ENCODE peak calls at places on chromosomes 12 and 14, in seven cellular contexts. U is HCT116, E is breast epithelium, O is cardiac muscle cell, X is ovary, I is neural progenitor cell, K is astrocyte. V is an unnamed sample.

GRCh38 chr14:69989622-69990021 is 110.4 kb downstream of the SMOC1 start:
- DNase-seq in U (no peak), E (no peak), X (no peak), I (no peak), O (no peak), K (no peak), V (no peak)

GRCh38 chr14:68719634-68720384 is 73.1 kb downstream of the ZFP36L1 start:
- DNase-seq in U (no peak), X (no peak), E (no peak), O (no peak), I (no peak), K (no peak), V (no peak)

GRCh38 chr12:104223599-104224168 is 8.1 kb downstream of the TXNRD1 start:
- DNase-seq in X (no peak), K (no peak), O (no peak), U (no peak), I (no peak), E (no peak), V (no peak)

GRCh38 chr14:30681752-30682355 is 59.7 kb downstream of the SCFD1 start:
- DNase-seq in U (peak; percentile 27), O (peak; percentile 5), X (no peak), I (no peak), E (no peak), K (no peak), V (no peak)

GRCh38 chr12:89576572-89577220 is 50.8 kb upstream of the POC1B start:
- DNase-seq in E (no peak), K (no peak), O (no peak), U (no peak), I (no peak), X (no peak), V (no peak)

GRCh38 chr12:113748707-113749432 is 217.3 kb downstream of the RBM19 start:
- DNase-seq in K (no peak), U (no peak), E (no peak), I (no peak), O (no peak), X (no peak), V (no peak)

GRCh38 chr12:131872154-131873046 is 22.0 kb upstream of the ULK1 start:
- DNase-seq in E (peak; percentile 76), K (peak; percentile 60), O (no peak), X (peak; percentile 23), I (no peak), U (peak; percentile 77), V (no peak)

GRCh38 chr12:65535951-65536350 is 257.5 kb downstream of the MSRB3 start:
- DNase-seq in U (no peak), O (no peak), K (no peak), E (no peak), X (no peak), I (no peak), V (no peak)

GRCh38 chr12:8089718-8090117 is 7.6 kb downstream of the NECAP1 start:
- DNase-seq in E (no peak), U (no peak), I (no peak), O (no peak), X (no peak), K (no peak), V (no peak)

GRCh38 chr12:92029902-92030586 is 115.6 kb downstream of the BTG1 start:
- DNase-seq in X (no peak), E (no peak), I (no peak), U (no peak), O (no peak), K (no peak), V (no peak)

GRCh38 chr12:102120886-102121285 is 903 bp downstream of the PARPBP start:
- DNase-seq in K (peak; percentile 16), E (no peak), U (peak; percentile 3), O (no peak), X (no peak), I (peak; percentile 29), V (no peak)

GRCh38 chr12:6833189-6833890 is 5.1 kb downstream of the P3H3 start:
- DNase-seq in O (no peak), X (no peak), E (no peak), U (no peak), K (no peak), I (no peak), V (no peak)

GRCh38 chr14:93183596-93184317 is 940 bp downstream of the MOAP1 start:
- DNase-seq in U (no peak), X (no peak), I (no peak), O (no peak), E (no peak), K (no peak), V (no peak)

GRCh38 chr12:56007892-56008471 is 10.9 kb downstream of the SUOX start:
- DNase-seq in O (no peak), U (no peak), X (no peak), I (no peak), E (no peak), K (no peak), V (no peak)

GRCh38 chr12:11656550-11656949 is 7.1 kb downstream of the ETV6 start:
- DNase-seq in E (peak; percentile 77), X (no peak), I (no peak), K (no peak), O (no peak), U (no peak), V (no peak)

GRCh38 chr12:51547606-51548005 is 43.4 kb upstream of the SCN8A start:
- DNase-seq in X (no peak), K (no peak), E (no peak), U (no peak), O (no peak), I (no peak), V (no peak)

GRCh38 chr12:44377443-44378160 is 498.5 kb downstream of the NELL2 start:
- DNase-seq in I (no peak), U (no peak), E (no peak), K (no peak), X (no peak), O (no peak), V (no peak)

GRCh38 chr14:62077676-62078261 is 315.5 kb downstream of the SNAPC1 start:
- DNase-seq in X (no peak), K (no peak), E (no peak), U (no peak), I (no peak), O (no peak), V (no peak)

GRCh38 chr12:14260011-14260993 is 105.2 kb upstream of the ATF7IP start:
- DNase-seq in X (peak; percentile 89), K (peak; percentile 96), I (peak; percentile 93), O (peak; percentile 71), E (peak; percentile 88), U (peak; percentile 47), V (peak; percentile 90)

GRCh38 chr12:79555006-79555925 is 135.5 kb downstream of the PAWR start:
- DNase-seq in E (no peak), X (no peak), K (peak; percentile 40), O (peak; percentile 32), I (no peak), U (peak; percentile 26), V (no peak)

GRCh38 chr14:58699656-58700055 is 61.9 kb downstream of the DACT1 start:
- DNase-seq in I (no peak), O (no peak), X (no peak), K (no peak), E (no peak), U (no peak), V (no peak)

GRCh38 chr12:14723763-14724162 is 27.4 kb upstream of the GUCY2C start:
- DNase-seq in O (peak; percentile 27), X (no peak), E (no peak), K (peak; percentile 8), I (peak; percentile 51), U (peak; percentile 28), V (peak; percentile 26)

GRCh38 chr12:82383930-82384513 is 25.7 kb downstream of the METTL25 start:
- DNase-seq in U (no peak), K (peak; percentile 10), I (no peak), E (no peak), X (no peak), O (peak; percentile 29), V (no peak)

GRCh38 chr12:12350868-12351463 is 924 bp upstream of the MANSC1 start:
- DNase-seq in I (peak; percentile 64), E (no peak), O (no peak), X (no peak), U (no peak), K (no peak), V (no peak)

GRCh38 chr14:37246427-37246829 is 48.7 kb downstream of the MIPOL1 start:
- DNase-seq in X (no peak), I (peak; percentile 65), E (no peak), K (peak; percentile 22), O (peak; percentile 53), U (peak; percentile 39), V (no peak)

GRCh38 chr14:21780429-21781084 is 106.9 kb upstream of the OR4E1 start:
- DNase-seq in K (no peak), X (no peak), O (no peak), I (no peak), U (no peak), E (no peak), V (no peak)

GRCh38 chr12:64418209-64418608 is 14.0 kb downstream of the XPOT start:
- DNase-seq in X (no peak), U (no peak), K (no peak), O (no peak), E (no peak), I (no peak), V (no peak)

GRCh38 chr12:5493018-5493417 is 61.1 kb downstream of the NTF3 start:
- DNase-seq in U (no peak), I (peak; percentile 28), K (no peak), E (no peak), X (no peak), O (no peak), V (no peak)
- TF ChIP-seq CTCF in U (no peak), I (peak; percentile 27), K (no peak), E (no peak), X (no peak), O (no peak), V (no peak)

DNA sequence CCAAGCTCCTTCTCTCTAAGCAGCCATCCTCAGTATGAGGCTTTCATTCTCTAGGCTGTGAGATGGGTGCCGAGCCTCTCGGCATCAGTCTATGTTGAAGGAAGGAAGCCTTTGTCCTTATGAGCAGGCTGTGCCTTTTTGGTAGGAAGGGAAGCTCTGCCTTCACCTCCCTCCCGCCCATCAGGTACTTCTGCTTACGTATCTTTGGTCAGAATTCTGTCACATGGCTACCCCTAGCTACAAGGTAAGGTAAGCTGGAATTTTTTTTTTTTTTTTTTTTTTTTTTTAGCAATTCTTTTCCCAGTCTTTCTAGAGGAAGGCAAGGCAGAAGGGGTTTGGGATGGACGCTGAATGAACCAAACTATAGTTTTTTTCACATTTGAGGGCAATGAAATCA is 16.9 kb downstream of the BATF start:
- DNase-seq in K (no peak), X (no peak), I (no peak), E (no peak), U (no peak), O (no peak), V (no peak)
- H3K4me1 ChIP-seq in K (no peaks in the 10 kb centered on the region), X (no peaks in the 10 kb centered on the region), I (no peaks in the 10 kb centered on the region), E (no peaks in the 10 kb centered on the region), U (no peaks in the 10 kb centered on the region), O (no peaks in the 10 kb centered on the region), V (no peaks in the 10 kb centered on the region)

DNA sequence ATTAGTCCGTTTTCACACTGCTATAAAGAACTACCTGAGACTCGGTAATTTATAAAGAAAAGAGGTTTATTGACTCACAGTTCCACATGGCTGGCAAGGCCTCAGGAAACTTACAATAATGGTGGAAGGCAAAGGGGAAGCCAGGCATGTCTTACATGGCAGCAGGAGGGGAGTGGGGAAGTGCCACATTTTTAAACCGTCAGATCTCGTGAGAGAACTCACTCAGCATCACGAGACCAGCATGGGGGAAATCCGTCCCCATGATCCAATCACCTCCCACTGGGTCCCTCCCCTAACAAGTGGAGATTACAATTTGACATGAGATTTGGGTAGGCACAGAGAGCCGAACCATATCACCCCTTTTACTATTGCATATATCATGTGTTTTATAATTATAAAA is 2.0 kb upstream of the PIGH start:
- DNase-seq in X (no peak), O (no peak), I (no peak), E (no peak), U (no peak), K (no peak), V (no peak)
- H3K27me3 ChIP-seq in X (no peaks in the 10 kb centered on the region), O (peaks cover 14% of the 10 kb centered on the region), I (peaks cover 45% of the 10 kb centered on the region), E (no peaks in the 10 kb centered on the region), U (no peaks in the 10 kb centered on the region), K (peaks cover under 1% of the 10 kb centered on the region), V (no peaks in the 10 kb centered on the region)

GRCh38 chr12:3667485-3667884 is 85.4 kb downstream of the CRACR2A start:
- DNase-seq in X (no peak), I (peak; percentile 62), K (no peak), O (no peak), U (no peak), E (no peak), V (no peak)
- TF ChIP-seq CTCF in X (no peak), I (peak; percentile 50), K (no peak), O (no peak), U (no peak), E (no peak), V (no peak)

V was measured in heart right ventricle.